ENCODE peak calls at places on chromosomes 7 and 10, in seven cellular contexts. J is K562, F is HepG2, D is NT2/D1, L is GM23248, E is fibroblast of lung, Y is astrocyte. P is an unnamed sample.

GRCh38 chr7:12210179-12211053 is 678 bp upstream of the TMEM106B start:
- DNase-seq in J (peak; percentile 27), F (peak; percentile 0), D (no peak), L (no peak), E (peak; percentile 42), Y (peak; percentile 41), P (no peak)

GRCh38 chr7:130831817-130832481 is 97.9 kb upstream of the KLF14 start:
- DNase-seq in J (peak; percentile 64), F (peak; percentile 32), D (no peak), L (peak; percentile 67), E (peak; percentile 48), Y (no peak), P (no peak)

GRCh38 chr7:122833888-122834570 is 52.2 kb downstream of the CADPS2 start:
- DNase-seq in J (no peak), F (no peak), D (no peak), L (no peak), E (no peak), Y (no peak), P (no peak)

GRCh38 chr10:99784025-99784730 is 1.7 kb downstream of the ABCC2 start:
- DNase-seq in J (peak; percentile 22), F (peak; percentile 58), D (no peak), L (peak; percentile 91), E (peak; percentile 86), Y (peak; percentile 83), P (peak; percentile 25)

GRCh38 chr10:18659784-18660561 is 742 bp downstream of the ARL5B start:
- DNase-seq in J (peak; percentile 23), F (peak; percentile 27), D (no peak), L (peak; percentile 71), E (peak; percentile 39), Y (no peak), P (peak; percentile 81)

GRCh38 chr10:60098676-60099601 is 192.6 kb upstream of the CCDC6 start:
- DNase-seq in J (peak; percentile 45), F (peak; percentile 12), D (no peak), L (peak; percentile 8), E (no peak), Y (no peak), P (no peak)

GRCh38 chr7:84123903-84124573 is 70.6 kb downstream of the SEMA3A start:
- DNase-seq in J (no peak), F (peak; percentile 2), D (no peak), L (peak; percentile 46), E (peak; percentile 85), Y (peak; percentile 81), P (peak; percentile 54)

GRCh38 chr7:978049-978346 is 2.6 kb upstream of the COX19 start:
- DNase-seq in J (no peak), F (no peak), D (no peak), L (no peak), E (no peak), Y (no peak), P (no peak)

GRCh38 chr7:45495618-45496017 is 78.5 kb upstream of the ADCY1 start:
- DNase-seq in J (no peak), F (no peak), D (peak; percentile 46), L (no peak), E (no peak), Y (no peak), P (no peak)

GRCh38 chr10:112848868-112849267 is 101.2 kb upstream of the TCF7L2 start:
- DNase-seq in J (no peak), F (no peak), D (no peak), L (no peak), E (no peak), Y (no peak), P (no peak)

GRCh38 chr7:43405948-43406347 is 177.0 kb upstream of the STK17A start:
- DNase-seq in J (no peak), F (no peak), D (no peak), L (no peak), E (no peak), Y (no peak), P (no peak)

GRCh38 chr10:9096288-9096687 is 1041.8 kb downstream of the GATA3 start:
- DNase-seq in J (no peak), F (no peak), D (no peak), L (no peak), E (no peak), Y (no peak), P (no peak)

GRCh38 chr7:117019786-117020604 is 66.7 kb downstream of the ST7 start:
- DNase-seq in J (peak; percentile 78), F (no peak), D (peak; percentile 63), L (peak; percentile 97), E (peak; percentile 97), Y (peak; percentile 96), P (peak; percentile 92)

GRCh38 chr7:36925207-36925606 is 200.9 kb upstream of the AOAH start:
- DNase-seq in J (no peak), F (no peak), D (no peak), L (no peak), E (no peak), Y (no peak), P (no peak)

GRCh38 chr7:50610521-50611277 is 45.5 kb upstream of the DDC start:
- DNase-seq in J (no peak), F (no peak), D (no peak), L (peak; percentile 76), E (peak; percentile 85), Y (peak; percentile 81), P (peak; percentile 81)

GRCh38 chr10:64468219-64468618 is 947.0 kb downstream of the REEP3 start:
- DNase-seq in J (no peak), F (no peak), D (peak; percentile 9), L (no peak), E (no peak), Y (no peak), P (no peak)

GRCh38 chr10:29542723-29543122 is 92.0 kb downstream of the SVIL start:
- DNase-seq in J (no peak), F (no peak), D (no peak), L (no peak), E (no peak), Y (no peak), P (no peak)

GRCh38 chr7:149729983-149730801 is 43.2 kb downstream of the ZNF467 start:
- DNase-seq in J (no peak), F (no peak), D (no peak), L (no peak), E (no peak), Y (no peak), P (no peak)

GRCh38 chr10:9289811-9290210 is 1235.3 kb downstream of the GATA3 start:
- DNase-seq in J (no peak), F (no peak), D (no peak), L (peak; percentile 7), E (no peak), Y (no peak), P (no peak)

GRCh38 chr10:70573599-70574506 is 28.7 kb downstream of the PRF1 start:
- DNase-seq in J (no peak), F (no peak), D (no peak), L (no peak), E (no peak), Y (no peak), P (no peak)

DNA sequence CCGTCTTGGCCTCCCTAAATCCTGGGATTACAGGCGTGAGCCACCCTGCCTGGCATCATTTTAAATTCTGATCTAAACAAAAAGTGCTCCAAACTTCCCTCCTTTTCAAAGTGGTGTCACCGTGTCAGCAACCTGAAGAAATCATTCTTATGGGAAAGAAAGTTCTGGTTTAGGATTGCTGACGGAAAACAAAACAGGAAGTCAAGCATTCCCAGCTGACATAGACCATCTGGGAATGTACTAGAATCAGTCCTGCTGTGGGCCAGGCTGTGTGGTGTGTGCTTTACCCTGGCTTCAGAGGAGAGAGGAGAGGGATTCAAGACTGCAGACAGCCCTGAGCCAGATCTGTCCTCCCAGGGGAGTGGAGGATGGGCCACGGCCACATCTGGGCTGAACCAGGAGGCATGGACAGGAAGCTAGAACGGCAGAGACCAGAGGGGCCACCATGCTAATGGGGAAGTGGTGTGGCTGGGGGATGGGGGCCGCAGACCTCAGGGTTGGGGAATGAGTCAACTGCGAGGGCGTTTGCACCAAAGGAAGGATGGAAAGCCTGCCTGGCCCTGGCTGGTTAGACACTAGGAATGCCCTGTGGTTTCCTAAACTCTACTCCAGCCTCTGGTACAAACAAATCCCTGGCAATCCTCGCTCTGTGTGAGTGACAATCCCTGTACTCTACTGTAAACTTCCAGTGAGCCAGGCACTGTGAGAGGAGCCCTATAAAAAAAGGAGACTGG is 16.7 kb upstream of the CLIP2 start:
- DNase-seq in J (peak; percentile 84), F (no peak), D (peak; percentile 74), L (peak; percentile 97), E (peak; percentile 97), Y (peak; percentile 96), P (peak; percentile 67)
- H3K9ac ChIP-seq in J (peak overlapping the region; percentile 62), F (peak overlapping the region; percentile 18), D (peak overlapping the region; percentile 50), L (peak overlapping the region; percentile 75), E (peak overlapping the region; percentile 63), Y (peak overlapping the region; percentile 81), P (no peak overlapping the region)

GRCh38 chr10:132297521-132297920 is 10.2 kb downstream of the STK32C start:
- DNase-seq in J (no peak), F (no peak), D (no peak), L (no peak), E (no peak), Y (no peak), P (no peak)
- H3K9ac ChIP-seq in J (no peak overlapping the region), F (no peak overlapping the region), D (no peak overlapping the region), L (no peak overlapping the region), E (no peak overlapping the region), Y (no peak overlapping the region), P (no peak overlapping the region)

GRCh38 chr10:67464278-67464677 is 231.7 kb downstream of the CTNNA3 start:
- DNase-seq in J (no peak), F (no peak), D (no peak), L (no peak), E (no peak), Y (no peak), P (no peak)
- H3K9ac ChIP-seq in J (no peak overlapping the region), F (no peak overlapping the region), D (no peak overlapping the region), L (no peak overlapping the region), E (no peak overlapping the region), Y (no peak overlapping the region), P (no peak overlapping the region)

DNA sequence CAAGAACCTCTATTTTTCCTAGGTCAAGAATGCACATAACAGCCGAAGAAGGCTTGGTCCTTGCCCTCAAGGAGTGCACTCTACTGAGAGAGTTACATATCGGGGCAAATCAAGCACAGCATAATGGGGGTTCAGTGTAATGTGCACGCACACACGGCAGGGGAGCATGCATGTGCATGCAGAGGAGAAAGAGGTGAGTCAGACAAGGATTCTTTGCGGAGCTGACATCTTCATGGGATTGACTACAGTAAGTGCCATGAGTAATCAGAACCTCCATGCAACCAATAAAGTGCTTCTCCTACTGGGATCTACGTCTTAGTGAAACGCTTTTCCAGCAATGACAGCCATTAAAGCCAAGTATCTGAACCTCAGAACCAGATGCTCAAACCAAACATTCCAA is 123.6 kb downstream of the RNF216 start:
- DNase-seq in J (no peak), F (no peak), D (no peak), L (peak; percentile 91), E (peak; percentile 61), Y (peak; percentile 50), P (peak; percentile 54)
- H3K9ac ChIP-seq in J (no peak overlapping the region), F (no peak overlapping the region), D (no peak overlapping the region), L (no peak overlapping the region), E (no peak overlapping the region), Y (no peak overlapping the region), P (no peak overlapping the region)